ENCODE peak calls at places on chromosome 16, in six cellular contexts. B, X, R, Y, D and O are unnamed samples.

GRCh38 chr16:87951550-87952538 is 610 bp downstream of the BANP start:
- DNase-seq in D (peak; percentile 48), R (peak; percentile 16), B (peak; percentile 61), Y (no peak), X (no peak), O (no peak)

GRCh38 chr16:69880640-69881133 is 70.4 kb upstream of the CLEC18A start:
- DNase-seq in B (no peak), X (no peak), R (peak; percentile 40), Y (no peak), D (no peak), O (no peak)

GRCh38 chr16:3825103-3825502 is 55.4 kb downstream of the CREBBP start:
- DNase-seq in Y (no peak), B (no peak), R (peak; percentile 60), X (no peak), D (no peak), O (no peak)

GRCh38 chr16:14307059-14307531 is 236.0 kb downstream of the MRTFB start:
- DNase-seq in D (no peak), R (no peak), B (no peak), Y (no peak), X (no peak), O (no peak)

GRCh38 chr16:12458051-12458450 is 345.6 kb downstream of the CPPED1 start:
- DNase-seq in D (no peak), B (no peak), R (no peak), Y (no peak), X (no peak), O (no peak)

GRCh38 chr16:84885024-84885910 is 65.5 kb downstream of the CRISPLD2 start:
- DNase-seq in Y (no peak), B (peak; percentile 92), D (no peak), R (peak; percentile 55), X (no peak), O (no peak)

GRCh38 chr16:2037631-2038358 is 9.8 kb downstream of the NTHL1 start:
- DNase-seq in Y (no peak), B (no peak), X (no peak), R (no peak), D (no peak), O (no peak)

GRCh38 chr16:3274490-3274889 is 8.8 kb upstream of the ZNF263 start:
- DNase-seq in Y (no peak), D (no peak), B (no peak), R (no peak), X (no peak), O (no peak)

GRCh38 chr16:86110134-86110533 is 211.2 kb downstream of the IRF8 start:
- DNase-seq in B (no peak), R (no peak), X (no peak), D (no peak), Y (no peak), O (no peak)